ENCODE peak calls at places on chromosomes 5 and 9, in seven cellular contexts. U, K, S, E, C, Q and O are unnamed samples.

GRCh38 chr5:25540628-25541027 is 895.9 kb upstream of the CDH10 start:
- DNase-seq in C (no peak), Q (peak), U (no peak), K (no peak), S (no peak), E (no peak), O (no peak)

GRCh38 chr5:83900307-83900706 is 179.7 kb upstream of the HAPLN1 start:
- DNase-seq in U (peak), C (no peak), Q (no peak), S (no peak), K (no peak), E (no peak), O (no peak)

GRCh38 chr5:145981612-145982571 is 45.5 kb downstream of the SH3RF2 start:
- DNase-seq in S (peak), E (no peak), K (no peak), Q (peak), C (no peak), U (no peak), O (no peak)

GRCh38 chr5:138364576-138364975 is 12.1 kb downstream of the KDM3B start:
- DNase-seq in S (no peak), K (no peak), E (no peak), U (no peak), Q (no peak), C (no peak), O (no peak)

GRCh38 chr9:125993423-125993935 is 246.3 kb downstream of the PBX3 start:
- DNase-seq in C (no peak), K (peak), S (peak), U (peak), E (no peak), Q (no peak), O (no peak)

GRCh38 chr9:124357591-124358361 is 57.5 kb downstream of the PSMB7 start:
- DNase-seq in E (no peak), Q (no peak), S (no peak), U (peak), K (no peak), C (no peak), O (peak)

GRCh38 chr9:70046274-70047070 is 2.8 kb downstream of the MAMDC2 start:
- DNase-seq in C (no peak), S (no peak), E (no peak), Q (no peak), K (no peak), U (peak), O (no peak)

GRCh38 chr5:36228505-36228904 is 13.2 kb downstream of the NADK2 start:
- DNase-seq in S (no peak), E (no peak), C (no peak), U (no peak), K (no peak), Q (no peak), O (no peak)

GRCh38 chr5:94316916-94317838 is 301.2 kb downstream of the KIAA0825 start:
- DNase-seq in E (no peak), Q (no peak), C (no peak), K (no peak), S (no peak), U (no peak), O (no peak)

GRCh38 chr5:96187309-96188027 is 225.8 kb upstream of the ELL2 start:
- DNase-seq in S (no peak), Q (peak), E (no peak), K (no peak), U (no peak), C (no peak), O (no peak)

GRCh38 chr5:172793577-172794488 is 22.8 kb upstream of the DUSP1 start:
- DNase-seq in E (peak), K (peak), Q (peak), S (peak), C (no peak), U (peak), O (peak)

GRCh38 chr9:112179816-112180215 is 4.7 kb upstream of the SUSD1 start:
- DNase-seq in E (no peak), Q (no peak), K (no peak), U (no peak), S (no peak), C (no peak), O (no peak)

GRCh38 chr5:141513021-141513626 is 24.2 kb downstream of the PCDHGC5 start:
- DNase-seq in U (peak), S (no peak), Q (no peak), E (peak), K (no peak), C (peak), O (no peak)

GRCh38 chr9:109498195-109499060 is at the start of gene PTPN3:
- DNase-seq in U (peak), C (peak), Q (peak), S (no peak), E (no peak), K (no peak), O (peak)

GRCh38 chr5:64784451-64785025 is 15.8 kb downstream of the CWC27 start:
- DNase-seq in U (peak), Q (peak), C (peak), S (peak), E (peak), K (peak), O (no peak)

GRCh38 chr5:116766470-116766947 is 191.9 kb upstream of the SEMA6A start:
- DNase-seq in U (peak), S (no peak), C (no peak), E (peak), Q (peak), K (no peak), O (peak)

GRCh38 chr9:38229123-38229829 is 160.2 kb upstream of the SHB start:
- DNase-seq in C (no peak), S (no peak), U (peak), K (no peak), Q (no peak), E (no peak), O (no peak)

GRCh38 chr9:114054191-114054690 is 23.9 kb downstream of the AMBP start:
- DNase-seq in U (peak), Q (no peak), C (no peak), K (no peak), E (no peak), S (no peak), O (peak)

GRCh38 chr9:1100945-1101344 is 50.8 kb downstream of the DMRT2 start:
- DNase-seq in C (peak), K (peak), U (peak), E (peak), S (no peak), Q (peak), O (no peak)

GRCh38 chr9:131627846-131628820 is 82.8 kb downstream of the PRRT1B start:
- DNase-seq in C (no peak), U (no peak), E (peak), S (peak), K (peak), Q (no peak), O (peak)

GRCh38 chr5:156949424-156949823 is 13.6 kb downstream of the TIMD4 start:
- DNase-seq in E (no peak), S (no peak), Q (no peak), C (no peak), U (no peak), K (no peak), O (no peak)

GRCh38 chr5:107513337-107514125 is 157.2 kb downstream of the EFNA5 start:
- DNase-seq in S (no peak), K (no peak), C (no peak), Q (no peak), U (no peak), E (no peak), O (no peak)

GRCh38 chr5:74241751-74242140 is 398.8 kb downstream of the ENC1 start:
- DNase-seq in K (no peak), E (no peak), C (no peak), S (no peak), U (peak), Q (peak), O (no peak)

GRCh38 chr9:132699926-132700325 is 29.7 kb downstream of the GTF3C4 start:
- DNase-seq in C (no peak), Q (no peak), E (no peak), K (no peak), U (no peak), S (no peak), O (no peak)

GRCh38 chr9:9912459-9912858 is 700.3 kb downstream of the PTPRD start:
- DNase-seq in E (peak), Q (no peak), U (no peak), C (no peak), K (no peak), S (no peak), O (no peak)

GRCh38 chr9:23321049-23321448 is 505.0 kb downstream of the ELAVL2 start:
- DNase-seq in U (no peak), C (no peak), S (no peak), Q (no peak), E (no peak), K (peak), O (no peak)

GRCh38 chr9:127741831-127742434 is 6.8 kb upstream of the TOR2A start:
- DNase-seq in E (no peak), K (peak), S (peak), U (peak), Q (no peak), C (peak), O (no peak)

GRCh38 chr5:17317499-17317898 is 100.1 kb downstream of the BASP1 start:
- DNase-seq in Q (no peak), C (no peak), K (no peak), S (no peak), E (no peak), U (no peak), O (no peak)

GRCh38 chr5:168086104-168086610 is 205.3 kb upstream of the WWC1 start:
- DNase-seq in S (no peak), C (no peak), E (no peak), K (no peak), U (peak), Q (peak), O (no peak)

GRCh38 chr9:8845376-8845775 is 1045.8 kb upstream of the DMAC1 start:
- DNase-seq in S (no peak), U (no peak), Q (no peak), C (peak), K (no peak), E (no peak), O (no peak)

GRCh38 chr9:128917151-128917849 is 3.5 kb upstream of the PHYHD1 start:
- DNase-seq in U (peak), Q (peak), E (peak), K (peak), S (peak), C (peak), O (no peak)

GRCh38 chr5:149264432-149265069 is 7.1 kb upstream of the AFAP1L1 start:
- DNase-seq in E (no peak), S (no peak), U (peak), K (no peak), Q (peak), C (no peak), O (no peak)

GRCh38 chr5:137498301-137498735 is 808 bp downstream of the SPOCK1 start:
- DNase-seq in U (peak), Q (peak), K (peak), S (no peak), E (no peak), C (peak), O (peak)

DNA sequence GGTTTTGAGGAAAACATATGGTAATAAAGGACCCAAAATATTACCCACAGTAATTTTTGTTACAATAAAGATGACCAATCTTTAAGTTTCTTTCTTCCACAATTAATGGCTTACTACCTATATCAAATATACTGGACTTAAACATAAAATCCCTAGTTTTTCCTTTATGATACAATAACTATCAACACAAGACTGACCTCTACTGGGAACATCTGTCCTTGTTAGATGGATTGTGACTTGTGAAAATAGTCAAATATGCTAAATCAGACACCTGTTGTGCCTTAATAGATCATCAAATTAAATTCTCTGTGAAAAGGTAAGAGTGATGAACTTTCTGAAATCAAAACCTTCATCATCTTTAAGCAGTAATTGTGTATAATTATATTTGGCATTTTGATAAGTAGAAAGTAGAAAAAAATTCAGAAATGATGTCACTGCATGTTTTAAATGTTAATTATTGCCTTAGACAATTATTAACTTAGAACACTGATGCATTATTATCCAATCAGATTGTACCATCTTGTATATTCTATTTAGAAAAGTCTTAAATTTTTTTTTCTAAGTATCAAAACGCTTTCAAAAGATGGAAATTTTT is 113.6 kb downstream of the DEPDC1B start:
- DNase-seq in C (no peak), K (no peak), S (no peak), E (peak), U (no peak), Q (peak), O (no peak)
- TF ChIP-seq CTCF in C (peak), K (no peak), S (peak), E (peak), U (peak), Q (peak), O (peak)

GRCh38 chr5:62780230-62780629 is 201.6 kb downstream of the LRRC70 start:
- DNase-seq in E (no peak), C (no peak), K (no peak), U (no peak), Q (no peak), S (no peak), O (no peak)

GRCh38 chr5:62778327-62779009 is 199.8 kb downstream of the LRRC70 start:
- DNase-seq in S (no peak), Q (no peak), E (no peak), U (peak), C (no peak), K (no peak), O (no peak)

GRCh38 chr5:62779010-62779422 is 200.4 kb downstream of the LRRC70 start:
- DNase-seq in E (peak), C (no peak), Q (peak), S (no peak), K (no peak), U (no peak), O (peak)

GRCh38 chr5:62783374-62784057 is 204.9 kb downstream of the LRRC70 start:
- DNase-seq in E (no peak), Q (no peak), S (no peak), U (no peak), K (no peak), C (no peak), O (no peak)

DNA sequence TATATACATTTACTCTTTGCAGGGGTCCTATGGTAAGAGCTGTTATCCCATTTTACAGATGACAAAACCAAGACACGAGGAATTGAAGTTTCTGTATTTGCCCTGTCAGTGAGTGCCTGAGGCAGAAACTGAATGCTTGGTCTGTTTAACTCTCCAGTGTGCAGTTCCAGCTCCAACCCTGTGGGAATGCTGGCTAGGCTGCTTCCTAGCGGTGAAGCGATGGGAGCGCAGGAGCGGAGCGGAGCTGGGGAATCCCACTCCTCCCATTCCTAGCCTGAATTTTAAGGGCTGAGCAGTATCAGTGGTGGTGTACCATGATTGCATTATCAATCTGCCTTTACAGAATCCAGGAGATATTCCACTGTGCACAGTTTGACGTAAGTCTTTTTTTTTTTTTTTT is 202.3 kb downstream of the LRRC70 start:
- DNase-seq in S (no peak), U (peak), C (no peak), E (no peak), Q (no peak), K (no peak), O (no peak)
- TF ChIP-seq CTCF in S (no peak), U (peak), C (no peak), E (no peak), Q (no peak), K (no peak), O (no peak)

GRCh38 chr9:122225323-122226141 is 3.2 kb downstream of the LHX6 start:
- DNase-seq in K (no peak), E (no peak), U (no peak), C (no peak), Q (no peak), S (no peak), O (peak)

GRCh38 chr9:122227576-122227903 is 1.2 kb downstream of the LHX6 start:
- DNase-seq in C (no peak), Q (peak), E (no peak), S (no peak), K (no peak), U (no peak), O (peak)

GRCh38 chr9:122228191-122228905 is 409 bp downstream of the LHX6 start:
- DNase-seq in E (no peak), S (no peak), U (peak), K (no peak), C (no peak), Q (no peak), O (peak)

GRCh38 chr9:122226142-122226757 is 2.5 kb downstream of the LHX6 start:
- DNase-seq in U (peak), S (no peak), K (no peak), E (no peak), C (no peak), Q (no peak), O (peak)

GRCh38 chr9:122226758-122227575 is 1.8 kb downstream of the LHX6 start:
- DNase-seq in Q (no peak), S (no peak), E (no peak), U (peak), C (no peak), K (peak), O (peak)
- TF ChIP-seq CTCF in Q (no peak), S (no peak), E (no peak), U (no peak), C (no peak), K (no peak), O (no peak)

DNA sequence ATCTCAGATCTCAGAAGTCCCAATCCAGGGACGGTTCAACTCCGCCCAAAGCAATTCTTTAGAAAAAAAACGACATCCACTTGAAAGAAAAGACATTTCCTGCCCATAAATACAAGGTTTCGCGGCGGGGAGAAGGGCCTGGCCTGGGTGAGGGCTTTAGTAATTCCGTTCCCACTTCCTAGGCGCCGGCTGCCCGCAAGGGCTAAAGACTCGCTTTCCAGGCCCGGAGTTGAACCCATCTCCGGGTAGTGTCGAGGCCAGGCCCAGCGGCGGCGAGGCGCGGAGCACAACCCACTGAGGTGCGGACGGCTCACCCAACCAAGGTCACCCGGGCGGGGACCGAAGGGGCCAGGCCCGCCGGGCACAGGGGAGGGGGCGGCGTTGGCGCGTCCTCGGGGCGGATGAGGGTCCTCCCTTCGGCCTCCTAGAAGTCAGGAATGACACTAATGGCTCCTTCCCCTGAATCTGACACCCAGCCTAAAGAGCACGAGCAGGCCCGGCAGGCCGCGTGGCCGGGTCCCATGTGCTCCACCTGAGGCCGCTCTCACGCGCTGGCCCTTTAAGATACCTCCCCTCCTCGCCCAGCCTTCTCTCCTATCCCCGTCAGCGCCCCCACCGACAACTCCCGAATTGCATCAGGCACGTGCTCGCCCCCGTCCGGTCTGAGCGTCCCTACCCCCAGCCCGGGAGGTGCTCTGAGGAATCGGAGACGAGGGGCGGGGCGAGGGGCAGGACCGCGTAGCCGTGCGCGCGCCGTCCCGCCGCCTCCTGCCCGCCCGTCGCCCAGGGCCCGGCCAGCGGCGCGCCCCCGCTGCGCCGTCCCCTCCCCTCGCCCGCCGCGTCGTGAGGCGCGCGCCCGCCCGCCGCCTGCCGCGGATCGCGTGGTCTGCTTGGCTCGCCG is 467 bp upstream of the LARP1 start:
- DNase-seq in C (peak), Q (peak), S (peak), E (peak), K (peak), U (peak), O (peak)
- TF ChIP-seq CTCF in C (peak), Q (peak), S (peak), E (peak), K (peak), U (peak), O (peak)

GRCh38 chr5:39757121-39757520 is 332.3 kb upstream of the DAB2 start:
- DNase-seq in U (no peak), Q (no peak), S (no peak), K (no peak), C (no peak), E (no peak), O (no peak)
- TF ChIP-seq CTCF in U (no peak), Q (no peak), S (no peak), K (no peak), C (no peak), E (no peak), O (no peak)